ENCODE peak calls at places on chromosomes 4 and X, in ten cellular contexts. P is dorsolateral prefrontal cortex, J is breast epithelium, I is heart right ventricle, D is left lung, C is lung, M is cardiac muscle cell, O is astrocyte, H is mammary epithelial cell, S is body of pancreas. Q is an unnamed sample. For H3K27me3, the result is how much of the 10 kb centered on the place peaks cover.

GRCh38 chr4:5863461-5864113 is 29.3 kb downstream of the CRMP1 start:
- DNase-seq in P (no peak), J (no peak), I (no peak), D (no peak), C (no peak), M (no peak), O (peak), H (peak), S (no peak), Q (no peak)

GRCh38 chr4:16450031-16450430 is 223.8 kb upstream of the TAPT1 start:
- DNase-seq in P (no peak), J (no peak), I (no peak), D (no peak), C (no peak), M (no peak), O (no peak), H (no peak), S (no peak), Q (peak)

GRCh38 chr4:101334963-101335572 is 12.3 kb downstream of the PPP3CA start:
- DNase-seq in P (no peak), J (no peak), I (no peak), D (no peak), C (no peak), M (no peak), O (no peak), H (no peak), S (no peak), Q (no peak)

GRCh38 chr4:38128478-38129451 is 168.6 kb downstream of the PTTG2 start:
- DNase-seq in P (no peak), J (no peak), I (no peak), D (no peak), C (no peak), M (no peak), O (peak), H (peak), S (no peak), Q (peak)

GRCh38 chr4:182593864-182594263 is 323.3 kb downstream of the DCTD start:
- DNase-seq in P (no peak), J (no peak), I (no peak), D (no peak), C (no peak), M (no peak), O (peak), H (no peak), S (no peak), Q (no peak)

GRCh38 chrX:150897371-150898319 is 823 bp downstream of the CD99L2 start:
- DNase-seq in P (no peak), J (no peak), I (peak), D (no peak), C (no peak), M (no peak), O (peak), H (peak), S (peak), Q (peak)

GRCh38 chr4:88185916-88186315 is 27.5 kb upstream of the ABCG2 start:
- DNase-seq in P (no peak), J (no peak), I (no peak), D (no peak), C (no peak), M (no peak), O (peak), H (no peak), S (no peak), Q (no peak)

GRCh38 chr4:106301393-106302084 is 14.5 kb downstream of the TBCK start:
- DNase-seq in P (no peak), J (no peak), I (no peak), D (no peak), C (no peak), M (no peak), O (peak), H (no peak), S (no peak), Q (no peak)

GRCh38 chr4:112073201-112073600 is 72.1 kb upstream of the FAM241A start:
- DNase-seq in P (no peak), J (no peak), I (no peak), D (no peak), C (no peak), M (no peak), O (no peak), H (peak), S (no peak), Q (no peak)

GRCh38 chr4:120815361-120815760 is 107.2 kb downstream of the PRDM5 start:
- DNase-seq in P (no peak), J (no peak), I (no peak), D (no peak), C (no peak), M (no peak), O (no peak), H (no peak), S (no peak), Q (no peak)

GRCh38 chr4:125266901-125267601 is 47.7 kb upstream of the FAT4 start:
- DNase-seq in P (no peak), J (no peak), I (no peak), D (no peak), C (no peak), M (peak), O (peak), H (peak), S (no peak), Q (no peak)

GRCh38 chrX:115690554-115691216 is 129.7 kb downstream of the PLS3 start:
- DNase-seq in P (no peak), J (no peak), I (peak), D (no peak), C (peak), M (peak), O (peak), H (peak), S (peak), Q (peak)

GRCh38 chrX:10636337-10636736 is 16.0 kb upstream of the MID1 start:
- DNase-seq in P (no peak), J (no peak), I (peak), D (no peak), C (peak), M (peak), O (no peak), H (peak), S (peak), Q (peak)

GRCh38 chr4:108148316-108148715 is 20.4 kb downstream of the LEF1 start:
- DNase-seq in P (no peak), J (no peak), I (no peak), D (no peak), C (no peak), M (no peak), O (no peak), H (no peak), S (no peak), Q (no peak)

GRCh38 chrX:150364347-150365050 is 1.4 kb downstream of the MAMLD1 start:
- DNase-seq in P (peak), J (no peak), I (peak), D (no peak), C (peak), M (peak), O (no peak), H (peak), S (peak), Q (peak)

GRCh38 chr4:145625677-145626622 is 6.8 kb downstream of the MMAA start:
- DNase-seq in P (no peak), J (no peak), I (no peak), D (no peak), C (no peak), M (no peak), O (no peak), H (no peak), S (no peak), Q (no peak)

GRCh38 chrX:49171752-49172279 is at the start of gene PLP2:
- DNase-seq in P (no peak), J (no peak), I (no peak), D (no peak), C (peak), M (peak), O (peak), H (peak), S (peak), Q (peak)

GRCh38 chr4:109816082-109816442 is 500 bp downstream of the GAR1 start:
- DNase-seq in P (no peak), J (no peak), I (no peak), D (no peak), C (no peak), M (no peak), O (no peak), H (peak), S (no peak), Q (peak)

GRCh38 chr4:177051473-177052060 is 258.1 kb upstream of the NEIL3 start:
- DNase-seq in P (no peak), J (no peak), I (no peak), D (no peak), C (no peak), M (peak), O (no peak), H (peak), S (peak), Q (peak)

GRCh38 chrX:119398974-119399771 is at the start of gene SLC25A43:
- DNase-seq in P (peak), J (no peak), I (peak), D (peak), C (peak), M (peak), O (no peak), H (peak), S (peak), Q (peak)

GRCh38 chr4:82785248-82786003 is 13.2 kb downstream of the SCD5 start:
- DNase-seq in P (no peak), J (no peak), I (no peak), D (no peak), C (no peak), M (no peak), O (peak), H (peak), S (no peak), Q (no peak)

GRCh38 chrX:119398587-119398973 is 556 bp upstream of the SLC25A43 start:
- DNase-seq in P (no peak), J (no peak), I (no peak), D (no peak), C (no peak), M (no peak), O (no peak), H (no peak), S (no peak), Q (no peak)

GRCh38 chr4:76666940-76667532 is 230.9 kb downstream of the SOWAHB start:
- DNase-seq in P (no peak), J (no peak), I (no peak), D (no peak), C (no peak), M (no peak), O (no peak), H (peak), S (no peak), Q (no peak)

GRCh38 chr4:46323891-46324290 is 66.0 kb downstream of the GABRA2 start:
- DNase-seq in P (no peak), J (no peak), I (no peak), D (no peak), C (no peak), M (no peak), O (no peak), H (no peak), S (no peak), Q (no peak)

GRCh38 chr4:11548529-11549176 is 120.0 kb upstream of the HS3ST1 start:
- DNase-seq in P (no peak), J (no peak), I (no peak), D (no peak), C (no peak), M (peak), O (peak), H (peak), S (no peak), Q (no peak)
- H3K4me3 ChIP-seq in P (no peak), J (no peak), I (no peak), D (no peak), C (no peak), M (no peak), O (no peak), H (no peak), S (no peak), Q (no peak)

GRCh38 chr4:13523105-13523477 is 21.2 kb downstream of the NKX3-2 start:
- DNase-seq in P (no peak), J (no peak), I (no peak), D (no peak), C (no peak), M (no peak), O (no peak), H (no peak), S (no peak), Q (no peak)

GRCh38 chr4:13524504-13525243 is 19.6 kb downstream of the NKX3-2 start:
- DNase-seq in P (no peak), J (no peak), I (no peak), D (no peak), C (no peak), M (no peak), O (peak), H (no peak), S (no peak), Q (peak)

GRCh38 chr4:13521047-13521446 is 23.3 kb downstream of the NKX3-2 start:
- DNase-seq in P (no peak), J (no peak), I (no peak), D (no peak), C (no peak), M (no peak), O (no peak), H (no peak), S (no peak), Q (peak)

GRCh38 chr4:13523591-13524503 is 20.5 kb downstream of the NKX3-2 start:
- DNase-seq in P (no peak), J (no peak), I (no peak), D (no peak), C (no peak), M (no peak), O (no peak), H (no peak), S (no peak), Q (peak)

GRCh38 chr4:13522282-13523104 is 21.8 kb downstream of the NKX3-2 start:
- DNase-seq in P (no peak), J (no peak), I (no peak), D (no peak), C (no peak), M (no peak), O (no peak), H (no peak), S (no peak), Q (peak)
- H3K27me3 ChIP-seq in P (half or more), J (half or more), I (half or more), D (half or more), C (under half), M (half or more), O (half or more), H (under half), S (under half), Q (half or more)

GRCh38 chrX:94936722-94937121 is 1262.7 kb downstream of the FAM133A start:
- DNase-seq in P (no peak), J (no peak), I (no peak), D (no peak), C (no peak), M (no peak), O (no peak), H (no peak), S (no peak), Q (no peak)
- H3K4me3 ChIP-seq in P (no peak), J (no peak), I (no peak), D (no peak), C (no peak), M (no peak), O (no peak), H (no peak), S (no peak), Q (no peak)

GRCh38 chrX:78357342-78358055 is 30.1 kb upstream of the CYSLTR1 start:
- DNase-seq in P (no peak), J (peak), I (no peak), D (no peak), C (no peak), M (no peak), O (no peak), H (peak), S (no peak), Q (no peak)
- H3K27me3 ChIP-seq in P (under half), J (under half), I (under half), D (under half), C (under half), M (under half), O (under half), H (under half), S (under half), Q (under half)

GRCh38 chrX:148723551-148723950 is 223.1 kb downstream of the AFF2 start:
- DNase-seq in P (no peak), J (no peak), I (no peak), D (no peak), C (no peak), M (no peak), O (no peak), H (no peak), S (no peak), Q (no peak)
- H3K4me3 ChIP-seq in P (no peak), J (no peak), I (no peak), D (no peak), C (no peak), M (no peak), O (no peak), H (no peak), S (no peak), Q (no peak)

DNA sequence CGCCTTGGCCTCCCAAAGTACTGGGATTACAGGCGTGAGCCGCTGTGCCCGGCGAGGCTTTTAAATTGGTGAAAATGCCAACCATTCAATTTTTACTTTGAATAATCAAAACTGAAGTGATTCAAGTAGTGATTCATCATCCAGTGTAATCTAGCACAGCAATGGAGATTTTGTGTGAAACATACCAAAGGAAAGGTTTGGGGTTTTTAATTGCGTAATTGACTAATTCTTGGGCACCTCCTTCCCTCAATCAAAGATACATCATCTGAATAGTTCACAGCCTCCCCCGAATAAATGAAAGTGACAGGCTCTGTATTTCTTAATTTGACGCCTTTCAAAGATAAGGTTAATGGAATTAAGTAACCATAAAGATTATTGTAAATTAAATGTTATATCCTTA is 69.0 kb downstream of the DMD start:
- DNase-seq in P (no peak), J (no peak), I (no peak), D (no peak), C (no peak), M (no peak), O (no peak), H (no peak), S (no peak), Q (no peak)
- H3K27me3 ChIP-seq in P (under half), J (under half), I (under half), D (under half), C (under half), M (under half), O (under half), H (under half), S (under half), Q (under half)

GRCh38 chr4:154741877-154742851 is 1.6 kb upstream of the LRAT start:
- DNase-seq in P (no peak), J (no peak), I (no peak), D (no peak), C (no peak), M (peak), O (peak), H (no peak), S (no peak), Q (peak)
- H3K4me3 ChIP-seq in P (peak), J (peak), I (peak), D (no peak), C (no peak), M (peak), O (peak), H (no peak), S (no peak), Q (peak)